ENCODE peak calls at places on chromosomes 13 and 19, in seven cellular contexts. D is activated CD4-positive, CD25-positive, alpha-beta regulatory T cell treated with anti-CD3 and anti-CD28 coated beads, Interleukin-2, amount 50 U/mL, for 16 hours; I is AG09319; C is stimulated activated CD4-positive, alpha-beta T cell treated with anti-CD3 and anti-CD28 coated beads, Interleukin-1b, Interleukin-23, amount 100 ng/mL, for 48 hours; X is iPS-NIHi11; H is progenitor cell of endocrine pancreas; W is T-helper 1 cell. F is an unnamed sample.

GRCh38 chr13:76512676-76513277 is 373.4 kb downstream of the KCTD12 start:
- DNase-seq in D (no peak), I (peak; percentile 82), C (no peak), X (no peak), H (no peak), W (no peak), F (no peak)

GRCh38 chr19:1553415-1553814 is 14.7 kb downstream of the MEX3D start:
- DNase-seq in D (no peak), I (no peak), C (no peak), X (no peak), H (no peak), W (no peak), F (no peak)

GRCh38 chr19:17242431-17243208 is 3.1 kb downstream of the NR2F6 start:
- DNase-seq in D (no peak), I (no peak), C (no peak), X (no peak), H (no peak), W (no peak), F (no peak)

GRCh38 chr19:30719991-30720329 is 347.8 kb downstream of the ZNF536 start:
- DNase-seq in D (no peak), I (no peak), C (no peak), X (peak; percentile 42), H (no peak), W (no peak), F (no peak)

GRCh38 chr19:4983346-4984105 is 14.6 kb downstream of the KDM4B start:
- DNase-seq in D (no peak), I (no peak), C (no peak), X (no peak), H (no peak), W (no peak), F (no peak)

GRCh38 chr13:20274466-20274865 is 42.3 kb upstream of the GJB6 start:
- DNase-seq in D (no peak), I (no peak), C (no peak), X (no peak), H (no peak), W (no peak), F (no peak)

GRCh38 chr13:110339263-110339662 is 32.2 kb downstream of the COL4A2 start:
- DNase-seq in D (no peak), I (no peak), C (no peak), X (no peak), H (no peak), W (no peak), F (no peak)

GRCh38 chr13:20230913-20231838 is 943 bp downstream of the GJB6 start:
- DNase-seq in D (no peak), I (no peak), C (no peak), X (no peak), H (no peak), W (no peak), F (no peak)

GRCh38 chr13:23579072-23579885 is 9.1 kb downstream of the TNFRSF19 start:
- DNase-seq in D (peak; percentile 86), I (peak; percentile 52), C (peak; percentile 89), X (peak; percentile 95), H (peak; percentile 96), W (peak; percentile 79), F (peak; percentile 95)

GRCh38 chr13:49859568-49859967 is 67.1 kb upstream of the KPNA3 start:
- DNase-seq in D (no peak), I (peak; percentile 79), C (no peak), X (no peak), H (no peak), W (no peak), F (no peak)

GRCh38 chr13:73025212-73026012 is 33.4 kb upstream of the KLF5 start:
- DNase-seq in D (no peak), I (no peak), C (no peak), X (no peak), H (no peak), W (no peak), F (no peak)

GRCh38 chr19:42657551-42657950 is 62.8 kb upstream of the CEACAM8 start:
- DNase-seq in D (no peak), I (no peak), C (no peak), X (no peak), H (no peak), W (no peak), F (no peak)

GRCh38 chr13:99290890-99291289 is 16.3 kb downstream of the GPR183 start:
- DNase-seq in D (no peak), I (no peak), C (no peak), X (no peak), H (no peak), W (no peak), F (no peak)

GRCh38 chr13:94196426-94196825 is 283.1 kb downstream of the DCT start:
- DNase-seq in D (no peak), I (no peak), C (no peak), X (no peak), H (no peak), W (no peak), F (no peak)

GRCh38 chr13:37510441-37510840 is 88.1 kb downstream of the POSTN start:
- DNase-seq in D (no peak), I (no peak), C (no peak), X (no peak), H (no peak), W (no peak), F (no peak)

GRCh38 chr13:31172535-31172934 is 10.8 kb upstream of the HSPH1 start:
- DNase-seq in D (no peak), I (peak; percentile 23), C (no peak), X (no peak), H (no peak), W (no peak), F (no peak)

GRCh38 chr19:51016798-51017683 is 2.5 kb downstream of the KLK10 start:
- DNase-seq in D (peak; percentile 16), I (no peak), C (peak; percentile 69), X (peak; percentile 94), H (peak; percentile 47), W (no peak), F (no peak)

GRCh38 chr13:79227418-79227817 is 178.6 kb downstream of the RBM26 start:
- DNase-seq in D (no peak), I (no peak), C (no peak), X (no peak), H (no peak), W (no peak), F (no peak)

GRCh38 chr19:57578487-57579205 is at the start of gene ZNF416:
- DNase-seq in D (peak; percentile 93), I (peak; percentile 91), C (peak; percentile 96), X (peak; percentile 100), H (peak; percentile 88), W (peak; percentile 88), F (peak; percentile 89)

GRCh38 chr19:54159352-54160181 is at the start of gene LENG1:
- DNase-seq in D (peak; percentile 99), I (peak; percentile 100), C (peak; percentile 100), X (peak; percentile 91), H (peak; percentile 97), W (peak; percentile 98), F (peak; percentile 98)

GRCh38 chr19:38849746-38850230 is at the start of gene HNRNPL:
- DNase-seq in D (no peak), I (no peak), C (no peak), X (peak; percentile 90), H (peak; percentile 99), W (peak; percentile 98), F (peak; percentile 100)

GRCh38 chr19:3370214-3370720 is 3.9 kb downstream of the NFIC start:
- DNase-seq in D (no peak), I (no peak), C (no peak), X (no peak), H (no peak), W (no peak), F (no peak)

GRCh38 chr19:1317274-1317673 is 31.6 kb downstream of the EFNA2 start:
- DNase-seq in D (no peak), I (no peak), C (no peak), X (no peak), H (no peak), W (no peak), F (no peak)

GRCh38 chr19:38690832-38691231 is 43.4 kb downstream of the ACTN4 start:
- DNase-seq in D (no peak), I (no peak), C (no peak), X (no peak), H (no peak), W (no peak), F (no peak)

GRCh38 chr19:46213156-46213555 is 16.4 kb upstream of the IGFL1 start:
- DNase-seq in D (no peak), I (no peak), C (no peak), X (no peak), H (no peak), W (no peak), F (no peak)

GRCh38 chr19:28296506-28296905 is 916.4 kb downstream of the UQCRFS1 start:
- DNase-seq in D (no peak), I (no peak), C (no peak), X (no peak), H (no peak), W (no peak), F (no peak)

GRCh38 chr19:48501961-48502719 is 9.5 kb downstream of the LMTK3 start:
- DNase-seq in D (no peak), I (no peak), C (peak; percentile 84), X (peak; percentile 90), H (peak; percentile 91), W (peak; percentile 60), F (peak; percentile 93)

GRCh38 chr19:34662919-34663318 is 14.0 kb downstream of the SCGB2B2 start:
- DNase-seq in D (no peak), I (no peak), C (peak; percentile 51), X (peak; percentile 35), H (no peak), W (no peak), F (no peak)

GRCh38 chr13:25630327-25630726 is 258.6 kb downstream of the ATP8A2 start:
- DNase-seq in D (no peak), I (no peak), C (no peak), X (no peak), H (no peak), W (no peak), F (no peak)

GRCh38 chr13:30338331-30338851 is 31.0 kb upstream of the KATNAL1 start:
- DNase-seq in D (no peak), I (no peak), C (no peak), X (no peak), H (no peak), W (no peak), F (no peak)

GRCh38 chr19:16180611-16181010 is 4.6 kb upstream of the FAM32A start:
- DNase-seq in D (no peak), I (no peak), C (no peak), X (no peak), H (no peak), W (no peak), F (no peak)

GRCh38 chr13:37427843-37428494 is 170.6 kb downstream of the POSTN start:
- DNase-seq in D (no peak), I (no peak), C (no peak), X (peak; percentile 13), H (no peak), W (no peak), F (no peak)

GRCh38 chr13:94188173-94188869 is 291.2 kb downstream of the DCT start:
- DNase-seq in D (no peak), I (no peak), C (no peak), X (peak; percentile 19), H (no peak), W (no peak), F (no peak)

GRCh38 chr13:113560645-113561416 is 23.7 kb upstream of the TFDP1 start:
- DNase-seq in D (no peak), I (no peak), C (no peak), X (peak; percentile 12), H (no peak), W (no peak), F (no peak)

GRCh38 chr19:18339703-18340102 is 695 bp upstream of the PGPEP1 start:
- DNase-seq in D (no peak), I (no peak), C (no peak), X (peak; percentile 45), H (no peak), W (no peak), F (no peak)

GRCh38 chr19:2049741-2050348 is 1.2 kb downstream of the MKNK2 start:
- DNase-seq in D (peak; percentile 31), I (no peak), C (peak; percentile 59), X (peak; percentile 64), H (no peak), W (no peak), F (no peak)

GRCh38 chr13:72221276-72221962 is 354.4 kb upstream of the DACH1 start:
- DNase-seq in D (no peak), I (no peak), C (no peak), X (peak; percentile 81), H (no peak), W (no peak), F (peak; percentile 37)

GRCh38 chr19:41367848-41368301 is 3.9 kb upstream of the B9D2 start:
- DNase-seq in D (no peak), I (peak; percentile 78), C (no peak), X (no peak), H (no peak), W (no peak), F (no peak)